ENCODE peak calls at places on chromosomes 12 and 14, in seven cellular contexts. G is IMR-90, P is H9, K is H1, F is trophoblast cell, E is mesendoderm, V is mesenchymal stem cell. U is an unnamed sample.

GRCh38 chr12:9707356-9707755 is 25.5 kb downstream of the CLECL1 start:
- DNase-seq in P (no peak), V (no peak), K (no peak), F (no peak), E (no peak), G (no peak), U (no peak)

GRCh38 chr14:72404106-72404774 is 472.0 kb downstream of the RGS6 start:
- DNase-seq in K (no peak), P (no peak), V (no peak), F (peak; percentile 92), G (no peak), E (no peak), U (no peak)

GRCh38 chr12:29066061-29066588 is 83.0 kb upstream of the FAR2 start:
- DNase-seq in E (no peak), K (no peak), P (no peak), G (peak; percentile 50), F (peak; percentile 29), V (peak; percentile 48), U (peak; percentile 31)

GRCh38 chr12:96514328-96514727 is 25.0 kb downstream of the CFAP54 start:
- DNase-seq in G (peak; percentile 60), K (no peak), P (no peak), E (no peak), F (no peak), V (no peak), U (no peak)

GRCh38 chr12:130644566-130644965 is 71.5 kb downstream of the RIMBP2 start:
- DNase-seq in G (no peak), E (no peak), P (no peak), K (no peak), V (no peak), F (no peak), U (no peak)

GRCh38 chr12:65720739-65721138 is 103.5 kb upstream of the HMGA2 start:
- DNase-seq in P (no peak), V (peak; percentile 12), F (no peak), G (no peak), E (no peak), K (no peak), U (no peak)

GRCh38 chr14:73289308-73289707 is 52.0 kb downstream of the PAPLN start:
- DNase-seq in V (no peak), E (no peak), G (no peak), P (no peak), K (no peak), F (no peak), U (no peak)

GRCh38 chr12:32032205-32032810 is 73.1 kb downstream of the RESF1 start:
- DNase-seq in K (no peak), F (no peak), P (no peak), E (peak; percentile 81), V (peak; percentile 37), G (peak; percentile 23), U (no peak)

GRCh38 chr12:81176796-81177195 is 98.9 kb downstream of the ACSS3 start:
- DNase-seq in P (no peak), E (peak; percentile 27), K (no peak), F (no peak), V (no peak), G (no peak), U (no peak)

GRCh38 chr12:4159851-4160250 is 113.7 kb upstream of the CCND2 start:
- DNase-seq in P (no peak), K (peak; percentile 16), E (no peak), V (no peak), F (no peak), G (no peak), U (no peak)

GRCh38 chr14:96165493-96166474 is 38.9 kb upstream of the BDKRB2 start:
- DNase-seq in E (no peak), P (peak; percentile 22), G (no peak), V (no peak), F (no peak), K (no peak), U (no peak)

GRCh38 chr12:109763201-109763841 is 49.7 kb downstream of the FAM222A start:
- DNase-seq in E (peak; percentile 56), P (peak; percentile 31), G (peak; percentile 58), V (peak; percentile 65), K (peak; percentile 35), F (peak; percentile 31), U (no peak)

GRCh38 chr14:73717998-73718741 is 4.0 kb upstream of the PNMA1 start:
- DNase-seq in K (peak; percentile 69), V (no peak), E (peak; percentile 83), P (peak; percentile 70), F (no peak), G (peak; percentile 76), U (no peak)

GRCh38 chr14:99515301-99516155 is 34.3 kb downstream of the CCNK start:
- DNase-seq in K (no peak), E (no peak), V (no peak), P (peak; percentile 27), G (no peak), F (no peak), U (no peak)

GRCh38 chr12:109126781-109127180 is 10.4 kb downstream of the ACACB start:
- DNase-seq in E (no peak), K (no peak), P (no peak), F (no peak), G (peak; percentile 18), V (no peak), U (no peak)

GRCh38 chr12:11823043-11823442 is 173.6 kb downstream of the ETV6 start:
- DNase-seq in P (no peak), G (peak; percentile 84), F (peak; percentile 48), V (peak; percentile 32), E (no peak), K (no peak), U (no peak)

GRCh38 chr14:20429801-20430669 is 5.9 kb downstream of the KLHL33 start:
- DNase-seq in V (no peak), F (no peak), P (no peak), G (no peak), E (no peak), K (no peak), U (no peak)

GRCh38 chr12:114293073-114293472 is 112.9 kb downstream of the TBX5 start:
- DNase-seq in P (no peak), V (no peak), F (no peak), G (no peak), K (no peak), E (no peak), U (no peak)

GRCh38 chr12:14256555-14257169 is 108.8 kb upstream of the ATF7IP start:
- DNase-seq in F (peak; percentile 92), K (peak; percentile 62), P (peak; percentile 81), E (peak; percentile 92), G (peak; percentile 85), V (peak; percentile 81), U (peak; percentile 48)

GRCh38 chr14:88481089-88481488 is 73.7 kb downstream of the PTPN21 start:
- DNase-seq in F (no peak), E (no peak), P (no peak), V (no peak), K (no peak), G (no peak), U (no peak)

GRCh38 chr12:80314741-80315140 is 129.3 kb upstream of the PTPRQ start:
- DNase-seq in P (no peak), E (no peak), G (no peak), K (no peak), F (no peak), V (no peak), U (no peak)

GRCh38 chr12:95473440-95473946 is 459 bp upstream of the METAP2 start:
- DNase-seq in P (peak; percentile 39), F (peak; percentile 75), V (peak; percentile 62), G (peak; percentile 41), K (no peak), E (no peak), U (peak; percentile 17)

DNA sequence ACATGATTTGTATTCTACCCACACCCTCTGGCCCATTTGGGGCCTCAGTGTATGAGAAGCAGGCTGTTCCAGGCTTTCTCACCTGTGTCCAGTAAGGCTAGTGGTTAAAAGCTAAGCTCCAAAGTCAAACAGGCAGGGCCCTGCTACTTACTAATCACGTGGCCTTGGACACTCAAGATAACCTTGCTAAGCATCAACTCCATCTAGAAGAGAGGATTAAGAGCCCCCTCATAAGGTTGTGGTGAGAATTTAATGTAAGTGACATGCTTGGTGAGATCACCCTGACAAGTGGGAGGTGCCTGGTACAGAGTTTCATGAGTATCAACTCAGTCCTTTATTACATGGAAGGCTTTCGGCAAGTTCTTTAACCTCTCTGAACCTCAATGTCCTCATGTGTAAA is 17.8 kb downstream of the ACSM4 start:
- DNase-seq in G (no peak), F (no peak), E (no peak), V (no peak), K (no peak), P (no peak), U (no peak)
- H2BK5ac ChIP-seq in G (no peak overlapping the region), F (no peak overlapping the region), E (no peak overlapping the region), V (no peak overlapping the region), K (no peak overlapping the region), P (no peak overlapping the region), U (no peak overlapping the region)

GRCh38 chr12:104460041-104460757 is 3.5 kb downstream of the CHST11 start:
- DNase-seq in V (no peak), P (no peak), K (no peak), F (no peak), G (no peak), E (no peak), U (no peak)
- H2BK5ac ChIP-seq in V (no peak overlapping the region), P (no peak overlapping the region), K (no peak overlapping the region), F (no peak overlapping the region), G (no peak overlapping the region), E (no peak overlapping the region), U (no peak overlapping the region)

DNA sequence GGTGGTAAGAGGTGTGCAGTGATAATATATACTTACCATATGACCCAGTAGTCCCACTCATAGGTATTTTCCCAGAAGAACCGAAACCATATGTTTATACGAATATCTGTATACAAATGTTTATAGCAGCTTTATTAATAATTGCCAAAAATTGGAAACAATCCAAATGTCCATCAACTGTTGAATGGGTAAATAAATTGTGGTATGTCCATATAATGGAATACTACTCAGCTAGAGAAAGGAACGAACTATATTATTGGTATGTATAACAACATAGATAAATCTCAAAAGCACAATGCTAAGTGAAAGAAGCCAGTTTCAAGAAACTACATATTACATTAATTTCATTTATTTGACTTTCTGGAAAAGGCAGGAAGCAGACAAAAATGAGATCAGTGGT is 66.1 kb downstream of the TTLL5 start:
- DNase-seq in E (no peak), F (no peak), K (no peak), P (no peak), V (no peak), G (no peak), U (no peak)
- H2BK5ac ChIP-seq in E (no peak overlapping the region), F (no peak overlapping the region), K (no peak overlapping the region), P (no peak overlapping the region), V (no peak overlapping the region), G (no peak overlapping the region), U (no peak overlapping the region)

DNA sequence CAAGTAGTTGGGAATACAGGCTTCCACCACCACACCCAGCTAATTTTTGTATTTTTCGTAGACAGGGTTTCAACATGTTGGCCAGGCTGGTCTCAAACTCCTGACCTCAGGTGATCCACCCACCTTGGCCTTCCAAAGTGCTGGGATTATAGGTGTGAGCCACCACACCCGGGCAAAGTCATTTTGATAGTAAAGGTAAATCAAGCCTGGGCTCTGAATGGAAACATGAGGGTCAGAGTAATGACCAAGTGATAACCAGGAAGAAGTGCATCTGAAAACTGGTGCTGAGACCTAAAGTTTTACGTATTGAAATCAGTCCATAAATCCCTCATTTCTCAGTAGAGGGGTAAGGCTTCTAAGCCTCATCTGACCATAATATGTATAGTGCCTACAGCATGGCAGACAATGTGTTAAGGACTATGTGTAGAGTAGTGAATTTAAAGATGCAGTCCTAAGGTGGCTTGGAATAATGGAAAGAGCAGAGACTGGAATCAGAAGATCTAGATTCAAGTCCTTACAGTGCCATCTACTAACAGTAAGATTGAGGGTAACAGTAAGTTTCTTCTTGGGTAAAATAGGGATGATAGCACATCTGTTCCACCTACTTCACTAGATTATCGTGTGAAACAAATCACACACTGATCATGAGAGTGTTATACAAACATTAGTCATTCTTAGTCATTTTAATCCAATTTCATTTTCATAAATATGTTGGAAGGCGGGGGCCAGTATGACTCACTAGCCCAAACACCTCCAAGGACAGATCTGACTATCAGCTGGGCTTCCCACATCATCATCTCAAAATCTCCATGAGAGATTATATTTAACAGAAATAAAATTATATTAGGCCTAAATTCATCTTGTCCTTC is 11.2 kb downstream of the MAP4K5 start:
- DNase-seq in P (no peak), V (peak; percentile 65), G (peak; percentile 95), F (no peak), E (no peak), K (no peak), U (no peak)
- H2BK5ac ChIP-seq in P (no peak overlapping the region), V (no peak overlapping the region), G (peak overlapping the region; percentile 79), F (no peak overlapping the region), E (no peak overlapping the region), K (no peak overlapping the region), U (no peak overlapping the region)